ENCODE peak calls at places on chromosomes 2 and 18, in six cellular contexts. One of them, this sample, is unnamed.

GRCh38 chr2:44163782-44164181 is 4.9 kb upstream of the PPM1B start:
- DNase-seq in bronchial epithelial cell: no peak
- DNase-seq in uterus: no peak
- DNase-seq in caudate nucleus: no peak
- DNase-seq in transverse colon: no peak
- DNase-seq in activated CD8-positive, alpha-beta T cell treated with anti-CD3 and anti-CD28 coated beads, Interleukin-2, amount 10 ng/mL, durations not matched to agents 7 days and 5 days: no peak
- DNase-seq in this sample: no peak

GRCh38 chr2:169767243-169767888 is 31.3 kb upstream of the SSB start:
- DNase-seq in caudate nucleus: peak
- DNase-seq in transverse colon: peak
- DNase-seq in activated CD8-positive, alpha-beta T cell treated with anti-CD3 and anti-CD28 coated beads, Interleukin-2, amount 10 ng/mL, durations not matched to agents 7 days and 5 days: peak
- DNase-seq in uterus: peak
- DNase-seq in bronchial epithelial cell: peak
- DNase-seq in this sample: peak

GRCh38 chr18:9890191-9890590 is 4.4 kb downstream of the TXNDC2 start:
- DNase-seq in transverse colon: no peak
- DNase-seq in uterus: no peak
- DNase-seq in caudate nucleus: no peak
- DNase-seq in activated CD8-positive, alpha-beta T cell treated with anti-CD3 and anti-CD28 coated beads, Interleukin-2, amount 10 ng/mL, durations not matched to agents 7 days and 5 days: no peak
- DNase-seq in bronchial epithelial cell: no peak
- DNase-seq in this sample: no peak

GRCh38 chr2:228878138-228878537 is 392.9 kb downstream of the PID1 start:
- DNase-seq in caudate nucleus: no peak
- DNase-seq in bronchial epithelial cell: no peak
- DNase-seq in transverse colon: no peak
- DNase-seq in uterus: no peak
- DNase-seq in activated CD8-positive, alpha-beta T cell treated with anti-CD3 and anti-CD28 coated beads, Interleukin-2, amount 10 ng/mL, durations not matched to agents 7 days and 5 days: no peak
- DNase-seq in this sample: no peak

GRCh38 chr18:58449366-58449935 is 179.4 kb downstream of the ALPK2 start:
- DNase-seq in bronchial epithelial cell: peak
- DNase-seq in uterus: no peak
- DNase-seq in activated CD8-positive, alpha-beta T cell treated with anti-CD3 and anti-CD28 coated beads, Interleukin-2, amount 10 ng/mL, durations not matched to agents 7 days and 5 days: no peak
- DNase-seq in caudate nucleus: no peak
- DNase-seq in transverse colon: no peak
- DNase-seq in this sample: no peak

GRCh38 chr2:15761910-15762309 is 170.2 kb downstream of the DDX1 start:
- DNase-seq in bronchial epithelial cell: no peak
- DNase-seq in transverse colon: no peak
- DNase-seq in uterus: no peak
- DNase-seq in activated CD8-positive, alpha-beta T cell treated with anti-CD3 and anti-CD28 coated beads, Interleukin-2, amount 10 ng/mL, durations not matched to agents 7 days and 5 days: no peak
- DNase-seq in caudate nucleus: no peak
- DNase-seq in this sample: no peak

GRCh38 chr2:221573430-221574230 is 1.5 kb upstream of the EPHA4 start:
- DNase-seq in uterus: peak
- DNase-seq in activated CD8-positive, alpha-beta T cell treated with anti-CD3 and anti-CD28 coated beads, Interleukin-2, amount 10 ng/mL, durations not matched to agents 7 days and 5 days: peak
- DNase-seq in bronchial epithelial cell: peak
- DNase-seq in transverse colon: peak
- DNase-seq in caudate nucleus: peak
- DNase-seq in this sample: peak

GRCh38 chr2:47539228-47539627 is 136.3 kb downstream of the MSH2 start:
- DNase-seq in caudate nucleus: no peak
- DNase-seq in bronchial epithelial cell: no peak
- DNase-seq in uterus: no peak
- DNase-seq in activated CD8-positive, alpha-beta T cell treated with anti-CD3 and anti-CD28 coated beads, Interleukin-2, amount 10 ng/mL, durations not matched to agents 7 days and 5 days: no peak
- DNase-seq in transverse colon: no peak
- DNase-seq in this sample: no peak

GRCh38 chr2:225398372-225398771 is 1.1 kb upstream of the NYAP2 start:
- DNase-seq in activated CD8-positive, alpha-beta T cell treated with anti-CD3 and anti-CD28 coated beads, Interleukin-2, amount 10 ng/mL, durations not matched to agents 7 days and 5 days: no peak
- DNase-seq in uterus: no peak
- DNase-seq in transverse colon: no peak
- DNase-seq in caudate nucleus: no peak
- DNase-seq in bronchial epithelial cell: no peak
- DNase-seq in this sample: no peak

GRCh38 chr2:120486946-120487345 is 141.0 kb downstream of the INHBB start:
- DNase-seq in activated CD8-positive, alpha-beta T cell treated with anti-CD3 and anti-CD28 coated beads, Interleukin-2, amount 10 ng/mL, durations not matched to agents 7 days and 5 days: no peak
- DNase-seq in uterus: no peak
- DNase-seq in transverse colon: no peak
- DNase-seq in bronchial epithelial cell: peak
- DNase-seq in caudate nucleus: no peak
- DNase-seq in this sample: no peak

GRCh38 chr2:186101603-186102002 is 363.0 kb downstream of the FSIP2 start:
- DNase-seq in transverse colon: no peak
- DNase-seq in bronchial epithelial cell: no peak
- DNase-seq in activated CD8-positive, alpha-beta T cell treated with anti-CD3 and anti-CD28 coated beads, Interleukin-2, amount 10 ng/mL, durations not matched to agents 7 days and 5 days: no peak
- DNase-seq in uterus: no peak
- DNase-seq in caudate nucleus: peak
- DNase-seq in this sample: no peak

GRCh38 chr2:177772529-177772928 is 300.0 kb downstream of the PDE11A start:
- DNase-seq in uterus: no peak
- DNase-seq in activated CD8-positive, alpha-beta T cell treated with anti-CD3 and anti-CD28 coated beads, Interleukin-2, amount 10 ng/mL, durations not matched to agents 7 days and 5 days: peak
- DNase-seq in caudate nucleus: no peak
- DNase-seq in transverse colon: no peak
- DNase-seq in bronchial epithelial cell: peak
- DNase-seq in this sample: no peak

GRCh38 chr2:146820672-146821071 is 1024.2 kb upstream of the ACVR2A start:
- DNase-seq in activated CD8-positive, alpha-beta T cell treated with anti-CD3 and anti-CD28 coated beads, Interleukin-2, amount 10 ng/mL, durations not matched to agents 7 days and 5 days: no peak
- DNase-seq in caudate nucleus: no peak
- DNase-seq in bronchial epithelial cell: peak
- DNase-seq in transverse colon: no peak
- DNase-seq in uterus: no peak
- DNase-seq in this sample: no peak

GRCh38 chr2:98869272-98869641 is 66.8 kb downstream of the CRACDL start:
- DNase-seq in transverse colon: peak
- DNase-seq in uterus: no peak
- DNase-seq in bronchial epithelial cell: peak
- DNase-seq in activated CD8-positive, alpha-beta T cell treated with anti-CD3 and anti-CD28 coated beads, Interleukin-2, amount 10 ng/mL, durations not matched to agents 7 days and 5 days: no peak
- DNase-seq in caudate nucleus: no peak
- DNase-seq in this sample: peak

GRCh38 chr2:70647873-70648481 is 94.4 kb upstream of the TGFA start:
- DNase-seq in uterus: no peak
- DNase-seq in activated CD8-positive, alpha-beta T cell treated with anti-CD3 and anti-CD28 coated beads, Interleukin-2, amount 10 ng/mL, durations not matched to agents 7 days and 5 days: peak
- DNase-seq in bronchial epithelial cell: peak
- DNase-seq in caudate nucleus: peak
- DNase-seq in transverse colon: peak
- DNase-seq in this sample: peak

GRCh38 chr2:144430722-144431163 is 89.2 kb downstream of the ZEB2 start:
- DNase-seq in uterus: peak
- DNase-seq in caudate nucleus: no peak
- DNase-seq in activated CD8-positive, alpha-beta T cell treated with anti-CD3 and anti-CD28 coated beads, Interleukin-2, amount 10 ng/mL, durations not matched to agents 7 days and 5 days: no peak
- DNase-seq in transverse colon: no peak
- DNase-seq in bronchial epithelial cell: no peak
- DNase-seq in this sample: no peak

GRCh38 chr2:163319006-163319405 is 416.8 kb downstream of the FIGN start:
- DNase-seq in uterus: no peak
- DNase-seq in activated CD8-positive, alpha-beta T cell treated with anti-CD3 and anti-CD28 coated beads, Interleukin-2, amount 10 ng/mL, durations not matched to agents 7 days and 5 days: no peak
- DNase-seq in caudate nucleus: no peak
- DNase-seq in transverse colon: no peak
- DNase-seq in bronchial epithelial cell: peak
- DNase-seq in this sample: no peak

GRCh38 chr2:27102329-27102728 is 15.8 kb downstream of the KHK start:
- DNase-seq in transverse colon: no peak
- DNase-seq in activated CD8-positive, alpha-beta T cell treated with anti-CD3 and anti-CD28 coated beads, Interleukin-2, amount 10 ng/mL, durations not matched to agents 7 days and 5 days: no peak
- DNase-seq in caudate nucleus: no peak
- DNase-seq in bronchial epithelial cell: no peak
- DNase-seq in uterus: no peak
- DNase-seq in this sample: no peak

GRCh38 chr2:236403811-236404210 is 139.6 kb upstream of the ASB18 start:
- DNase-seq in activated CD8-positive, alpha-beta T cell treated with anti-CD3 and anti-CD28 coated beads, Interleukin-2, amount 10 ng/mL, durations not matched to agents 7 days and 5 days: no peak
- DNase-seq in transverse colon: no peak
- DNase-seq in bronchial epithelial cell: no peak
- DNase-seq in caudate nucleus: no peak
- DNase-seq in uterus: no peak
- DNase-seq in this sample: no peak

GRCh38 chr2:217293046-217293445 is 433.2 kb upstream of the TNP1 start:
- DNase-seq in activated CD8-positive, alpha-beta T cell treated with anti-CD3 and anti-CD28 coated beads, Interleukin-2, amount 10 ng/mL, durations not matched to agents 7 days and 5 days: no peak
- DNase-seq in bronchial epithelial cell: no peak
- DNase-seq in transverse colon: no peak
- DNase-seq in uterus: no peak
- DNase-seq in caudate nucleus: no peak
- DNase-seq in this sample: no peak

GRCh38 chr18:59428018-59428417 is 69.0 kb upstream of the LMAN1 start:
- DNase-seq in bronchial epithelial cell: no peak
- DNase-seq in transverse colon: no peak
- DNase-seq in caudate nucleus: no peak
- DNase-seq in activated CD8-positive, alpha-beta T cell treated with anti-CD3 and anti-CD28 coated beads, Interleukin-2, amount 10 ng/mL, durations not matched to agents 7 days and 5 days: no peak
- DNase-seq in uterus: no peak
- DNase-seq in this sample: no peak

GRCh38 chr2:98027535-98027934 is 31.8 kb upstream of the TMEM131 start:
- DNase-seq in activated CD8-positive, alpha-beta T cell treated with anti-CD3 and anti-CD28 coated beads, Interleukin-2, amount 10 ng/mL, durations not matched to agents 7 days and 5 days: no peak
- DNase-seq in bronchial epithelial cell: no peak
- DNase-seq in uterus: no peak
- DNase-seq in caudate nucleus: no peak
- DNase-seq in transverse colon: no peak
- DNase-seq in this sample: no peak

GRCh38 chr2:129929321-129930290 is 49.9 kb upstream of the RAB6C start:
- DNase-seq in uterus: no peak
- DNase-seq in transverse colon: no peak
- DNase-seq in activated CD8-positive, alpha-beta T cell treated with anti-CD3 and anti-CD28 coated beads, Interleukin-2, amount 10 ng/mL, durations not matched to agents 7 days and 5 days: no peak
- DNase-seq in caudate nucleus: no peak
- DNase-seq in bronchial epithelial cell: no peak
- DNase-seq in this sample: no peak

GRCh38 chr2:21260316-21260715 is 136.5 kb downstream of the TDRD15 start:
- DNase-seq in caudate nucleus: no peak
- DNase-seq in bronchial epithelial cell: no peak
- DNase-seq in activated CD8-positive, alpha-beta T cell treated with anti-CD3 and anti-CD28 coated beads, Interleukin-2, amount 10 ng/mL, durations not matched to agents 7 days and 5 days: no peak
- DNase-seq in transverse colon: no peak
- DNase-seq in uterus: no peak
- DNase-seq in this sample: no peak

GRCh38 chr2:230319211-230319862 is 7.7 kb upstream of the SP140L start:
- DNase-seq in activated CD8-positive, alpha-beta T cell treated with anti-CD3 and anti-CD28 coated beads, Interleukin-2, amount 10 ng/mL, durations not matched to agents 7 days and 5 days: peak
- DNase-seq in bronchial epithelial cell: no peak
- DNase-seq in uterus: no peak
- DNase-seq in caudate nucleus: no peak
- DNase-seq in transverse colon: peak
- DNase-seq in this sample: peak

GRCh38 chr2:161416633-161417427 is 733 bp downstream of the TBR1 start:
- DNase-seq in bronchial epithelial cell: no peak
- DNase-seq in uterus: no peak
- DNase-seq in transverse colon: no peak
- DNase-seq in activated CD8-positive, alpha-beta T cell treated with anti-CD3 and anti-CD28 coated beads, Interleukin-2, amount 10 ng/mL, durations not matched to agents 7 days and 5 days: peak
- DNase-seq in caudate nucleus: no peak
- DNase-seq in this sample: no peak

GRCh38 chr2:229931241-229931640 is 8.9 kb downstream of the FBXO36 start:
- DNase-seq in bronchial epithelial cell: no peak
- DNase-seq in transverse colon: no peak
- DNase-seq in uterus: no peak
- DNase-seq in caudate nucleus: no peak
- DNase-seq in activated CD8-positive, alpha-beta T cell treated with anti-CD3 and anti-CD28 coated beads, Interleukin-2, amount 10 ng/mL, durations not matched to agents 7 days and 5 days: no peak
- DNase-seq in this sample: no peak

GRCh38 chr18:407825-408224 is 92.7 kb downstream of the COLEC12 start:
- DNase-seq in activated CD8-positive, alpha-beta T cell treated with anti-CD3 and anti-CD28 coated beads, Interleukin-2, amount 10 ng/mL, durations not matched to agents 7 days and 5 days: no peak
- DNase-seq in transverse colon: no peak
- DNase-seq in caudate nucleus: no peak
- DNase-seq in bronchial epithelial cell: peak
- DNase-seq in uterus: no peak
- DNase-seq in this sample: no peak

GRCh38 chr2:41948397-41948763 is 99.4 kb upstream of the PKDCC start:
- DNase-seq in activated CD8-positive, alpha-beta T cell treated with anti-CD3 and anti-CD28 coated beads, Interleukin-2, amount 10 ng/mL, durations not matched to agents 7 days and 5 days: no peak
- DNase-seq in bronchial epithelial cell: no peak
- DNase-seq in caudate nucleus: no peak
- DNase-seq in transverse colon: no peak
- DNase-seq in uterus: no peak
- DNase-seq in this sample: no peak

GRCh38 chr18:48580782-48581181 is 42.0 kb downstream of the CTIF start:
- DNase-seq in bronchial epithelial cell: no peak
- DNase-seq in caudate nucleus: no peak
- DNase-seq in transverse colon: no peak
- DNase-seq in uterus: no peak
- DNase-seq in activated CD8-positive, alpha-beta T cell treated with anti-CD3 and anti-CD28 coated beads, Interleukin-2, amount 10 ng/mL, durations not matched to agents 7 days and 5 days: no peak
- DNase-seq in this sample: no peak

GRCh38 chr18:32545631-32546030 is 74.9 kb upstream of the GAREM1 start:
- DNase-seq in activated CD8-positive, alpha-beta T cell treated with anti-CD3 and anti-CD28 coated beads, Interleukin-2, amount 10 ng/mL, durations not matched to agents 7 days and 5 days: no peak
- DNase-seq in transverse colon: no peak
- DNase-seq in caudate nucleus: no peak
- DNase-seq in bronchial epithelial cell: no peak
- DNase-seq in uterus: no peak
- DNase-seq in this sample: no peak

GRCh38 chr2:54386993-54387590 is 69.0 kb upstream of the SPTBN1 start:
- DNase-seq in uterus: peak
- DNase-seq in bronchial epithelial cell: no peak
- DNase-seq in transverse colon: no peak
- DNase-seq in activated CD8-positive, alpha-beta T cell treated with anti-CD3 and anti-CD28 coated beads, Interleukin-2, amount 10 ng/mL, durations not matched to agents 7 days and 5 days: no peak
- DNase-seq in caudate nucleus: no peak
- DNase-seq in this sample: no peak

GRCh38 chr2:133235959-133236358 is 332.3 kb downstream of the NCKAP5 start:
- DNase-seq in activated CD8-positive, alpha-beta T cell treated with anti-CD3 and anti-CD28 coated beads, Interleukin-2, amount 10 ng/mL, durations not matched to agents 7 days and 5 days: no peak
- DNase-seq in caudate nucleus: no peak
- DNase-seq in transverse colon: no peak
- DNase-seq in bronchial epithelial cell: peak
- DNase-seq in uterus: no peak
- DNase-seq in this sample: no peak

GRCh38 chr2:11705711-11706110 is 35.7 kb upstream of the NTSR2 start:
- DNase-seq in uterus: no peak
- DNase-seq in transverse colon: no peak
- DNase-seq in bronchial epithelial cell: no peak
- DNase-seq in caudate nucleus: no peak
- DNase-seq in activated CD8-positive, alpha-beta T cell treated with anti-CD3 and anti-CD28 coated beads, Interleukin-2, amount 10 ng/mL, durations not matched to agents 7 days and 5 days: no peak
- DNase-seq in this sample: no peak

GRCh38 chr2:239952665-239953417 is 72.3 kb downstream of the NDUFA10 start:
- DNase-seq in transverse colon: no peak
- DNase-seq in activated CD8-positive, alpha-beta T cell treated with anti-CD3 and anti-CD28 coated beads, Interleukin-2, amount 10 ng/mL, durations not matched to agents 7 days and 5 days: no peak
- DNase-seq in bronchial epithelial cell: no peak
- DNase-seq in caudate nucleus: no peak
- DNase-seq in uterus: no peak
- DNase-seq in this sample: no peak

GRCh38 chr2:158178646-158179045 is 77.0 kb downstream of the UPP2 start:
- DNase-seq in caudate nucleus: no peak
- DNase-seq in uterus: no peak
- DNase-seq in transverse colon: no peak
- DNase-seq in bronchial epithelial cell: no peak
- DNase-seq in activated CD8-positive, alpha-beta T cell treated with anti-CD3 and anti-CD28 coated beads, Interleukin-2, amount 10 ng/mL, durations not matched to agents 7 days and 5 days: no peak
- DNase-seq in this sample: no peak

This sample was measured in left colon.